ENCODE peak calls at places on chromosomes 2 and 18, in six cellular contexts. One of them, this sample, is unnamed.

GRCh38 chr2:235843591-235844395 is 324.4 kb downstream of the GBX2 start:
- DNase-seq in iris pigment epithelial cell: no peak
- DNase-seq in naive thymus-derived CD4-positive, alpha-beta T cell: no peak
- DNase-seq in stimulated activated CD8-positive, alpha-beta memory T cell treated with anti-CD3 and anti-CD28 coated beads, Interleukin-15, amount 100 ng/mL, for 24 hours: no peak
- DNase-seq in stimulated activated CD4-positive, alpha-beta T cell treated with anti-CD3 and anti-CD28 coated beads, Interleukin-2, amount 100 ng/mL, for 48 hours: no peak
- DNase-seq in HEK293T: no peak
- DNase-seq in this sample: no peak

GRCh38 chr2:68193774-68194372 is 36.2 kb downstream of the PNO1 start:
- DNase-seq in stimulated activated CD8-positive, alpha-beta memory T cell treated with anti-CD3 and anti-CD28 coated beads, Interleukin-15, amount 100 ng/mL, for 24 hours: no peak
- DNase-seq in stimulated activated CD4-positive, alpha-beta T cell treated with anti-CD3 and anti-CD28 coated beads, Interleukin-2, amount 100 ng/mL, for 48 hours: no peak
- DNase-seq in iris pigment epithelial cell: peak; percentile 66
- DNase-seq in naive thymus-derived CD4-positive, alpha-beta T cell: no peak
- DNase-seq in HEK293T: no peak
- DNase-seq in this sample: peak; percentile 41

GRCh38 chr2:84674586-84674985 is 158.3 kb downstream of the DNAH6 start:
- DNase-seq in HEK293T: no peak
- DNase-seq in stimulated activated CD8-positive, alpha-beta memory T cell treated with anti-CD3 and anti-CD28 coated beads, Interleukin-15, amount 100 ng/mL, for 24 hours: no peak
- DNase-seq in stimulated activated CD4-positive, alpha-beta T cell treated with anti-CD3 and anti-CD28 coated beads, Interleukin-2, amount 100 ng/mL, for 48 hours: no peak
- DNase-seq in naive thymus-derived CD4-positive, alpha-beta T cell: no peak
- DNase-seq in iris pigment epithelial cell: no peak
- DNase-seq in this sample: no peak

GRCh38 chr18:48621240-48621639 is 82.4 kb downstream of the CTIF start:
- DNase-seq in iris pigment epithelial cell: peak; percentile 88
- DNase-seq in naive thymus-derived CD4-positive, alpha-beta T cell: no peak
- DNase-seq in stimulated activated CD8-positive, alpha-beta memory T cell treated with anti-CD3 and anti-CD28 coated beads, Interleukin-15, amount 100 ng/mL, for 24 hours: no peak
- DNase-seq in stimulated activated CD4-positive, alpha-beta T cell treated with anti-CD3 and anti-CD28 coated beads, Interleukin-2, amount 100 ng/mL, for 48 hours: no peak
- DNase-seq in HEK293T: no peak
- DNase-seq in this sample: peak; percentile 82

GRCh38 chr18:56511996-56512395 is 126.4 kb downstream of the TXNL1 start:
- DNase-seq in naive thymus-derived CD4-positive, alpha-beta T cell: no peak
- DNase-seq in stimulated activated CD4-positive, alpha-beta T cell treated with anti-CD3 and anti-CD28 coated beads, Interleukin-2, amount 100 ng/mL, for 48 hours: no peak
- DNase-seq in HEK293T: no peak
- DNase-seq in iris pigment epithelial cell: no peak
- DNase-seq in stimulated activated CD8-positive, alpha-beta memory T cell treated with anti-CD3 and anti-CD28 coated beads, Interleukin-15, amount 100 ng/mL, for 24 hours: no peak
- DNase-seq in this sample: no peak

GRCh38 chr2:107810734-107811133 is 16.0 kb upstream of the RGPD4 start:
- DNase-seq in stimulated activated CD8-positive, alpha-beta memory T cell treated with anti-CD3 and anti-CD28 coated beads, Interleukin-15, amount 100 ng/mL, for 24 hours: no peak
- DNase-seq in stimulated activated CD4-positive, alpha-beta T cell treated with anti-CD3 and anti-CD28 coated beads, Interleukin-2, amount 100 ng/mL, for 48 hours: no peak
- DNase-seq in HEK293T: no peak
- DNase-seq in iris pigment epithelial cell: no peak
- DNase-seq in naive thymus-derived CD4-positive, alpha-beta T cell: no peak
- DNase-seq in this sample: no peak

GRCh38 chr2:148209598-148209997 is 188.7 kb downstream of the MBD5 start:
- DNase-seq in stimulated activated CD4-positive, alpha-beta T cell treated with anti-CD3 and anti-CD28 coated beads, Interleukin-2, amount 100 ng/mL, for 48 hours: no peak
- DNase-seq in iris pigment epithelial cell: no peak
- DNase-seq in HEK293T: no peak
- DNase-seq in naive thymus-derived CD4-positive, alpha-beta T cell: no peak
- DNase-seq in stimulated activated CD8-positive, alpha-beta memory T cell treated with anti-CD3 and anti-CD28 coated beads, Interleukin-15, amount 100 ng/mL, for 24 hours: no peak
- DNase-seq in this sample: peak; percentile 2

GRCh38 chr2:238929242-238930081 is 81.6 kb downstream of the TWIST2 start:
- DNase-seq in naive thymus-derived CD4-positive, alpha-beta T cell: no peak
- DNase-seq in stimulated activated CD4-positive, alpha-beta T cell treated with anti-CD3 and anti-CD28 coated beads, Interleukin-2, amount 100 ng/mL, for 48 hours: no peak
- DNase-seq in stimulated activated CD8-positive, alpha-beta memory T cell treated with anti-CD3 and anti-CD28 coated beads, Interleukin-15, amount 100 ng/mL, for 24 hours: no peak
- DNase-seq in iris pigment epithelial cell: peak; percentile 51
- DNase-seq in HEK293T: no peak
- DNase-seq in this sample: peak; percentile 95

GRCh38 chr2:15989559-15989958 is 49.2 kb downstream of the MYCN start:
- DNase-seq in iris pigment epithelial cell: no peak
- DNase-seq in stimulated activated CD4-positive, alpha-beta T cell treated with anti-CD3 and anti-CD28 coated beads, Interleukin-2, amount 100 ng/mL, for 48 hours: no peak
- DNase-seq in stimulated activated CD8-positive, alpha-beta memory T cell treated with anti-CD3 and anti-CD28 coated beads, Interleukin-15, amount 100 ng/mL, for 24 hours: no peak
- DNase-seq in naive thymus-derived CD4-positive, alpha-beta T cell: no peak
- DNase-seq in HEK293T: no peak
- DNase-seq in this sample: no peak

GRCh38 chr2:25076749-25077148 is 34.9 kb downstream of the EFR3B start:
- DNase-seq in stimulated activated CD8-positive, alpha-beta memory T cell treated with anti-CD3 and anti-CD28 coated beads, Interleukin-15, amount 100 ng/mL, for 24 hours: no peak
- DNase-seq in iris pigment epithelial cell: no peak
- DNase-seq in naive thymus-derived CD4-positive, alpha-beta T cell: no peak
- DNase-seq in stimulated activated CD4-positive, alpha-beta T cell treated with anti-CD3 and anti-CD28 coated beads, Interleukin-2, amount 100 ng/mL, for 48 hours: no peak
- DNase-seq in HEK293T: no peak
- DNase-seq in this sample: no peak

GRCh38 chr2:65055427-65056214 is 595 bp upstream of the CEP68 start:
- DNase-seq in naive thymus-derived CD4-positive, alpha-beta T cell: no peak
- DNase-seq in HEK293T: no peak
- DNase-seq in stimulated activated CD4-positive, alpha-beta T cell treated with anti-CD3 and anti-CD28 coated beads, Interleukin-2, amount 100 ng/mL, for 48 hours: peak; percentile 43
- DNase-seq in stimulated activated CD8-positive, alpha-beta memory T cell treated with anti-CD3 and anti-CD28 coated beads, Interleukin-15, amount 100 ng/mL, for 24 hours: no peak
- DNase-seq in iris pigment epithelial cell: no peak
- DNase-seq in this sample: no peak

GRCh38 chr2:53075760-53076159 is 691.8 kb upstream of the CHAC2 start:
- DNase-seq in iris pigment epithelial cell: no peak
- DNase-seq in stimulated activated CD8-positive, alpha-beta memory T cell treated with anti-CD3 and anti-CD28 coated beads, Interleukin-15, amount 100 ng/mL, for 24 hours: no peak
- DNase-seq in naive thymus-derived CD4-positive, alpha-beta T cell: no peak
- DNase-seq in stimulated activated CD4-positive, alpha-beta T cell treated with anti-CD3 and anti-CD28 coated beads, Interleukin-2, amount 100 ng/mL, for 48 hours: no peak
- DNase-seq in HEK293T: no peak
- DNase-seq in this sample: no peak

GRCh38 chr18:31399336-31400032 is 22.9 kb downstream of the DSG4 start:
- DNase-seq in stimulated activated CD8-positive, alpha-beta memory T cell treated with anti-CD3 and anti-CD28 coated beads, Interleukin-15, amount 100 ng/mL, for 24 hours: no peak
- DNase-seq in naive thymus-derived CD4-positive, alpha-beta T cell: no peak
- DNase-seq in stimulated activated CD4-positive, alpha-beta T cell treated with anti-CD3 and anti-CD28 coated beads, Interleukin-2, amount 100 ng/mL, for 48 hours: no peak
- DNase-seq in iris pigment epithelial cell: peak; percentile 45
- DNase-seq in HEK293T: no peak
- DNase-seq in this sample: no peak

GRCh38 chr2:237854295-237854694 is 5.1 kb upstream of the RAMP1 start:
- DNase-seq in HEK293T: no peak
- DNase-seq in iris pigment epithelial cell: no peak
- DNase-seq in naive thymus-derived CD4-positive, alpha-beta T cell: no peak
- DNase-seq in stimulated activated CD4-positive, alpha-beta T cell treated with anti-CD3 and anti-CD28 coated beads, Interleukin-2, amount 100 ng/mL, for 48 hours: no peak
- DNase-seq in stimulated activated CD8-positive, alpha-beta memory T cell treated with anti-CD3 and anti-CD28 coated beads, Interleukin-15, amount 100 ng/mL, for 24 hours: no peak
- DNase-seq in this sample: no peak

GRCh38 chr18:42108071-42108470 is 153.0 kb downstream of the PIK3C3 start:
- DNase-seq in HEK293T: no peak
- DNase-seq in stimulated activated CD4-positive, alpha-beta T cell treated with anti-CD3 and anti-CD28 coated beads, Interleukin-2, amount 100 ng/mL, for 48 hours: no peak
- DNase-seq in iris pigment epithelial cell: no peak
- DNase-seq in naive thymus-derived CD4-positive, alpha-beta T cell: no peak
- DNase-seq in stimulated activated CD8-positive, alpha-beta memory T cell treated with anti-CD3 and anti-CD28 coated beads, Interleukin-15, amount 100 ng/mL, for 24 hours: no peak
- DNase-seq in this sample: no peak

GRCh38 chr2:147511491-147511948 is 333.3 kb upstream of the ACVR2A start:
- DNase-seq in stimulated activated CD8-positive, alpha-beta memory T cell treated with anti-CD3 and anti-CD28 coated beads, Interleukin-15, amount 100 ng/mL, for 24 hours: no peak
- DNase-seq in naive thymus-derived CD4-positive, alpha-beta T cell: peak; percentile 29
- DNase-seq in HEK293T: no peak
- DNase-seq in stimulated activated CD4-positive, alpha-beta T cell treated with anti-CD3 and anti-CD28 coated beads, Interleukin-2, amount 100 ng/mL, for 48 hours: no peak
- DNase-seq in iris pigment epithelial cell: no peak
- DNase-seq in this sample: peak; percentile 2

GRCh38 chr2:98839292-98839691 is 96.7 kb downstream of the CRACDL start:
- DNase-seq in iris pigment epithelial cell: peak; percentile 59
- DNase-seq in stimulated activated CD4-positive, alpha-beta T cell treated with anti-CD3 and anti-CD28 coated beads, Interleukin-2, amount 100 ng/mL, for 48 hours: no peak
- DNase-seq in naive thymus-derived CD4-positive, alpha-beta T cell: no peak
- DNase-seq in HEK293T: no peak
- DNase-seq in stimulated activated CD8-positive, alpha-beta memory T cell treated with anti-CD3 and anti-CD28 coated beads, Interleukin-15, amount 100 ng/mL, for 24 hours: no peak
- DNase-seq in this sample: peak; percentile 8

GRCh38 chr2:152415231-152415642 is 80.3 kb downstream of the FMNL2 start:
- DNase-seq in stimulated activated CD4-positive, alpha-beta T cell treated with anti-CD3 and anti-CD28 coated beads, Interleukin-2, amount 100 ng/mL, for 48 hours: no peak
- DNase-seq in HEK293T: no peak
- DNase-seq in stimulated activated CD8-positive, alpha-beta memory T cell treated with anti-CD3 and anti-CD28 coated beads, Interleukin-15, amount 100 ng/mL, for 24 hours: no peak
- DNase-seq in naive thymus-derived CD4-positive, alpha-beta T cell: no peak
- DNase-seq in iris pigment epithelial cell: peak; percentile 55
- DNase-seq in this sample: peak; percentile 74

GRCh38 chr2:200625958-200626363 is 40.1 kb downstream of the AOX1 start:
- DNase-seq in iris pigment epithelial cell: peak; percentile 89
- DNase-seq in naive thymus-derived CD4-positive, alpha-beta T cell: no peak
- DNase-seq in stimulated activated CD4-positive, alpha-beta T cell treated with anti-CD3 and anti-CD28 coated beads, Interleukin-2, amount 100 ng/mL, for 48 hours: no peak
- DNase-seq in stimulated activated CD8-positive, alpha-beta memory T cell treated with anti-CD3 and anti-CD28 coated beads, Interleukin-15, amount 100 ng/mL, for 24 hours: no peak
- DNase-seq in HEK293T: no peak
- DNase-seq in this sample: peak; percentile 55

GRCh38 chr18:11042247-11042646 is 107.1 kb downstream of the PIEZO2 start:
- DNase-seq in stimulated activated CD4-positive, alpha-beta T cell treated with anti-CD3 and anti-CD28 coated beads, Interleukin-2, amount 100 ng/mL, for 48 hours: no peak
- DNase-seq in HEK293T: no peak
- DNase-seq in iris pigment epithelial cell: peak; percentile 25
- DNase-seq in stimulated activated CD8-positive, alpha-beta memory T cell treated with anti-CD3 and anti-CD28 coated beads, Interleukin-15, amount 100 ng/mL, for 24 hours: no peak
- DNase-seq in naive thymus-derived CD4-positive, alpha-beta T cell: no peak
- DNase-seq in this sample: peak; percentile 71

GRCh38 chr2:9279426-9279825 is 72.8 kb downstream of the ASAP2 start:
- DNase-seq in stimulated activated CD8-positive, alpha-beta memory T cell treated with anti-CD3 and anti-CD28 coated beads, Interleukin-15, amount 100 ng/mL, for 24 hours: no peak
- DNase-seq in naive thymus-derived CD4-positive, alpha-beta T cell: no peak
- DNase-seq in HEK293T: no peak
- DNase-seq in stimulated activated CD4-positive, alpha-beta T cell treated with anti-CD3 and anti-CD28 coated beads, Interleukin-2, amount 100 ng/mL, for 48 hours: no peak
- DNase-seq in iris pigment epithelial cell: no peak
- DNase-seq in this sample: no peak

GRCh38 chr2:129912066-129912820 is 67.2 kb upstream of the RAB6C start:
- DNase-seq in stimulated activated CD4-positive, alpha-beta T cell treated with anti-CD3 and anti-CD28 coated beads, Interleukin-2, amount 100 ng/mL, for 48 hours: no peak
- DNase-seq in naive thymus-derived CD4-positive, alpha-beta T cell: no peak
- DNase-seq in stimulated activated CD8-positive, alpha-beta memory T cell treated with anti-CD3 and anti-CD28 coated beads, Interleukin-15, amount 100 ng/mL, for 24 hours: no peak
- DNase-seq in HEK293T: no peak
- DNase-seq in iris pigment epithelial cell: no peak
- DNase-seq in this sample: no peak

GRCh38 chr2:54945401-54946219 is 104.6 kb downstream of the RTN4 start:
- DNase-seq in HEK293T: no peak
- DNase-seq in stimulated activated CD8-positive, alpha-beta memory T cell treated with anti-CD3 and anti-CD28 coated beads, Interleukin-15, amount 100 ng/mL, for 24 hours: no peak
- DNase-seq in naive thymus-derived CD4-positive, alpha-beta T cell: no peak
- DNase-seq in iris pigment epithelial cell: peak; percentile 72
- DNase-seq in stimulated activated CD4-positive, alpha-beta T cell treated with anti-CD3 and anti-CD28 coated beads, Interleukin-2, amount 100 ng/mL, for 48 hours: no peak
- DNase-seq in this sample: peak; percentile 63

GRCh38 chr2:217897091-217897715 is 105.6 kb downstream of the TNS1 start:
- DNase-seq in stimulated activated CD8-positive, alpha-beta memory T cell treated with anti-CD3 and anti-CD28 coated beads, Interleukin-15, amount 100 ng/mL, for 24 hours: no peak
- DNase-seq in HEK293T: no peak
- DNase-seq in iris pigment epithelial cell: no peak
- DNase-seq in stimulated activated CD4-positive, alpha-beta T cell treated with anti-CD3 and anti-CD28 coated beads, Interleukin-2, amount 100 ng/mL, for 48 hours: no peak
- DNase-seq in naive thymus-derived CD4-positive, alpha-beta T cell: no peak
- DNase-seq in this sample: no peak

GRCh38 chr2:113284481-113284880 is 5.8 kb upstream of the PAX8 start:
- DNase-seq in stimulated activated CD4-positive, alpha-beta T cell treated with anti-CD3 and anti-CD28 coated beads, Interleukin-2, amount 100 ng/mL, for 48 hours: no peak
- DNase-seq in iris pigment epithelial cell: peak; percentile 47
- DNase-seq in stimulated activated CD8-positive, alpha-beta memory T cell treated with anti-CD3 and anti-CD28 coated beads, Interleukin-15, amount 100 ng/mL, for 24 hours: no peak
- DNase-seq in HEK293T: no peak
- DNase-seq in naive thymus-derived CD4-positive, alpha-beta T cell: no peak
- DNase-seq in this sample: peak; percentile 11

GRCh38 chr2:238865015-238865719 is 17.3 kb downstream of the TWIST2 start:
- DNase-seq in stimulated activated CD4-positive, alpha-beta T cell treated with anti-CD3 and anti-CD28 coated beads, Interleukin-2, amount 100 ng/mL, for 48 hours: no peak
- DNase-seq in HEK293T: no peak
- DNase-seq in iris pigment epithelial cell: no peak
- DNase-seq in stimulated activated CD8-positive, alpha-beta memory T cell treated with anti-CD3 and anti-CD28 coated beads, Interleukin-15, amount 100 ng/mL, for 24 hours: no peak
- DNase-seq in naive thymus-derived CD4-positive, alpha-beta T cell: no peak
- DNase-seq in this sample: no peak

GRCh38 chr2:47008381-47009280 is 93.0 kb upstream of the MCFD2 start:
- DNase-seq in stimulated activated CD8-positive, alpha-beta memory T cell treated with anti-CD3 and anti-CD28 coated beads, Interleukin-15, amount 100 ng/mL, for 24 hours: no peak
- DNase-seq in stimulated activated CD4-positive, alpha-beta T cell treated with anti-CD3 and anti-CD28 coated beads, Interleukin-2, amount 100 ng/mL, for 48 hours: no peak
- DNase-seq in naive thymus-derived CD4-positive, alpha-beta T cell: no peak
- DNase-seq in HEK293T: no peak
- DNase-seq in iris pigment epithelial cell: peak; percentile 49
- DNase-seq in this sample: peak; percentile 56

This sample was measured in fibroblast of pulmonary artery.